ENCODE peak calls at places on chromosome 11, in four cellular contexts. P is H1, G is GM12878, W is HepG2. S is an unnamed sample. For H3K36me3, the result is how much of the 10 kb centered on the place peaks cover.

GRCh38 chr11:61841636-61842332 is 13.7 kb downstream of the FADS2 start:
- DNase-seq in P (no peak), G (no peak), W (no peak), S (no peak)

GRCh38 chr11:82896183-82896582 is 4.0 kb downstream of the PRCP start:
- DNase-seq in P (no peak), G (no peak), W (no peak), S (no peak)

GRCh38 chr11:75815345-75815983 is 454 bp downstream of the UVRAG start:
- DNase-seq in P (no peak), G (no peak), W (no peak), S (no peak)

GRCh38 chr11:79686703-79687419 is 246.0 kb upstream of the TENM4 start:
- DNase-seq in P (no peak), G (no peak), W (no peak), S (no peak)

GRCh38 chr11:65426839-65427690 is 4.5 kb downstream of the NEAT1 start:
- DNase-seq in P (no peak), G (no peak), W (no peak), S (no peak)

GRCh38 chr11:75142714-75143419 is 8.0 kb upstream of the SLCO2B1 start:
- DNase-seq in P (peak), G (peak), W (peak), S (peak)

GRCh38 chr11:88402784-88403183 is 65.2 kb upstream of the CTSC start:
- DNase-seq in P (no peak), G (no peak), W (no peak), S (no peak)

GRCh38 chr11:132300283-132300682 is 929.9 kb downstream of the NTM start:
- DNase-seq in P (no peak), G (no peak), W (no peak), S (no peak)

GRCh38 chr11:74055938-74056337 is 47.1 kb upstream of the UCP3 start:
- DNase-seq in P (no peak), G (no peak), W (peak), S (no peak)

GRCh38 chr11:10505278-10506012 is 35.5 kb downstream of the RNF141 start:
- DNase-seq in P (no peak), G (no peak), W (no peak), S (no peak)

GRCh38 chr11:44967930-44968496 is 17.3 kb upstream of the TP53I11 start:
- DNase-seq in P (no peak), G (no peak), W (no peak), S (no peak)

GRCh38 chr11:83063073-83063754 is 8.5 kb downstream of the RAB30 start:
- DNase-seq in P (no peak), G (peak), W (no peak), S (no peak)

GRCh38 chr11:117281159-117281558 is 10.0 kb upstream of the BACE1-AS start:
- DNase-seq in P (no peak), G (no peak), W (no peak), S (no peak)

GRCh38 chr11:93169950-93170561 is 27.7 kb downstream of the SLC36A4 start:
- DNase-seq in P (no peak), G (no peak), W (peak), S (peak)

GRCh38 chr11:75934851-75935250 is 119.8 kb downstream of the UVRAG start:
- DNase-seq in P (no peak), G (no peak), W (no peak), S (no peak)

GRCh38 chr11:121328213-121328966 is 35.8 kb downstream of the SC5D start:
- DNase-seq in P (no peak), G (no peak), W (no peak), S (no peak)

GRCh38 chr11:72225411-72225951 is 914 bp downstream of the INPPL1 start:
- DNase-seq in P (no peak), G (no peak), W (no peak), S (no peak)

GRCh38 chr11:102528618-102529017 is 1.9 kb downstream of the MMP7 start:
- DNase-seq in P (no peak), G (no peak), W (no peak), S (no peak)
- H3K36me3 ChIP-seq in P (under half), G (under half), W (under half), S (under half)

GRCh38 chr11:829116-829945 is 1.6 kb downstream of the CRACR2B start:
- DNase-seq in P (no peak), G (no peak), W (no peak), S (no peak)

GRCh38 chr11:831951-832528 is 712 bp upstream of the CD151 start:
- DNase-seq in P (no peak), G (no peak), W (no peak), S (no peak)

GRCh38 chr11:829946-830294 is 2.2 kb downstream of the CRACR2B start:
- DNase-seq in P (no peak), G (no peak), W (no peak), S (no peak)

GRCh38 chr11:831132-831864 is 1.5 kb upstream of the CD151 start:
- DNase-seq in P (no peak), G (no peak), W (no peak), S (no peak)

DNA sequence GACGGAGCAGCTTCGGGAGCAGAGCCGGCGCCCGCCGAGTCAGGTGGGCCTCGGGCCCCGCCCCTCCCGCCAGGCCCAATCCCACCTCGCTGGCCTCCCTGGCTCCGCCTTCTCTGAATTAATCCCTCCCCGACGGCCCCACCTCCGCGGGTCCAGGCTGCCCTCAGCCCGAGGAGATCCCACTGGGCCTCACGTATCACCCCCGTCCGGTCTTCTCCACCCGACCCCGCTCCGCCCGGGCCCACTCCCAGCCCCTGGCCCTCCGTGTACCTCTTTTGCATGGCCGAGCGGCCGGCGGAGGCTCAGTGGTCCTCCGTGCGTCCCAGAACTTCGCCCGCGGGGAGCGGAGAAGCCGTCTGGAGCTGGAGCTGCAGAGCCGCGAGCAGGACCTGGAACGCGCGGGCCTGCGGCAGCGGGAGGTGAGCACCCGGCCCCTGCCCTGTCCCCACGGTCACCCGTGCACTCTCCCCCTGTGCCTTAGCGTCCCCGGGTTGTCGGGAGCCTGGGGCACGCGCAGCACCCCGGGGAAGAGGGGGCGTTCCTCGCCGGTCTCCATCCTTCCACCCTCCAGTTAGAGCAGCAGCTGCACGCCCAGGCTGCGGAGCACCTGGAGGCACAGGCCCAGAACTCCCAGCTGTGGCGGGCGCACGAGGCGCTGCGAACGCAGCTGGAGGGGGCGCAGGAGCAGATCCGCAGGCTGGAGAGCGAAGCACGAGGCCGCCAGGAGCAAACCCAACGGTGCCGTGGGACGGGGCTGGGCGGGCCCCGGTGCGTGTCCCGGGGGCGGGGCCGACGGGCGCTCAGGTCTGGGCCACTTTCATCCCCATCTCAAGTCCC is 2.2 kb upstream of the CD151 start:
- DNase-seq in P (no peak), G (no peak), W (peak), S (no peak)
- TF ChIP-seq SUZ12 in P (no peak), G (no peak), W (no peak), S (no peak)

DNA sequence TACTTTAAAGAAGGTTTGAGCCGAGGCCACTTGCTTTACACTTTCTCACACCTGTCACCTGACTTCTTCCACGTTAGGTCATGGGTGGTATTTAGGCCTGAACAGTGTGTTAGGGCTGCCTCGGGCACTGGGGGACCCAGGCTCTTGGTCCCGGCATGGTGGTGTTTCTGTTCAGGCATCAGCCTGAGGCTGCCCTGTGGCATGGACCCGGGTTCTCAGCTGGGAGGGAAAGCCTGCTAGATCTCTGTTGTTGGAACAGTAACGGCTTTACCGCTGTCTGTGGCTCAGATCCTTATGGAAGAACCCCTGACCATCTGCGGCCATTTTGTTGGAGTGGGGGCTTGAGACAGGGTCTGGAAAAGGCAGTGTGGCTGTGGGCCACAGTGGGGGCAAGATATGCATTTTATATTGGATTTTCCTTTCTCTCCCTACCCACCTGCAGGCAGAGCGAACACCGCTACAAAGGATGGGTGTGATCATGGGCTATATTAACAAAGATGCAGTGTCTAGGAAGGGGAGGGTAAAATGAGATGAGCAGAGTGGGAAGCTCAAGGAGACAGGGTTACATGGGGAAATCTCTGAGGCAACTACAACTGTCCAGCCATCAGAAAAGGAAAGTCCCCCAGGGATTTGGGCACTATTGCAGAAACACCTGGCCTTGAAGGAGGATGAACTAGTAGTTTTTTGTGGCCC is 1.6 kb upstream of the KCNJ11 start:
- DNase-seq in P (no peak), G (no peak), W (no peak), S (no peak)
- H3K9ac ChIP-seq in P (no peak), G (no peak), W (no peak), S (peak)

GRCh38 chr11:96388891-96389603 is 665 bp downstream of the CCDC82 start:
- DNase-seq in P (peak), G (peak), W (peak), S (no peak)

GRCh38 chr11:96390403-96390830 is 604 bp downstream of the JRKL start:
- DNase-seq in P (no peak), G (no peak), W (no peak), S (no peak)

GRCh38 chr11:96393753-96394348 is 4.0 kb downstream of the JRKL start:
- DNase-seq in P (no peak), G (peak), W (peak), S (no peak)

GRCh38 chr11:96389604-96390402 is at the start of the genes CCDC82 and JRKL:
- DNase-seq in P (peak), G (peak), W (peak), S (peak)

GRCh38 chr11:96391698-96392307 is 2.0 kb downstream of the JRKL start:
- DNase-seq in P (no peak), G (no peak), W (no peak), S (no peak)
- H3K36me3 ChIP-seq in P (under half), G (under half), W (under half), S (under half)

GRCh38 chr11:119376197-119376847 is 5.2 kb downstream of the USP2 start:
- DNase-seq in P (no peak), G (no peak), W (peak), S (no peak)

GRCh38 chr11:119373059-119373875 is 8.2 kb downstream of the USP2 start:
- DNase-seq in P (no peak), G (no peak), W (peak), S (no peak)

GRCh38 chr11:119373917-119374631 is 7.4 kb downstream of the USP2 start:
- DNase-seq in P (no peak), G (no peak), W (peak), S (peak)

GRCh38 chr11:119375629-119376196 is 5.8 kb downstream of the USP2 start:
- DNase-seq in P (no peak), G (no peak), W (peak), S (no peak)

DNA sequence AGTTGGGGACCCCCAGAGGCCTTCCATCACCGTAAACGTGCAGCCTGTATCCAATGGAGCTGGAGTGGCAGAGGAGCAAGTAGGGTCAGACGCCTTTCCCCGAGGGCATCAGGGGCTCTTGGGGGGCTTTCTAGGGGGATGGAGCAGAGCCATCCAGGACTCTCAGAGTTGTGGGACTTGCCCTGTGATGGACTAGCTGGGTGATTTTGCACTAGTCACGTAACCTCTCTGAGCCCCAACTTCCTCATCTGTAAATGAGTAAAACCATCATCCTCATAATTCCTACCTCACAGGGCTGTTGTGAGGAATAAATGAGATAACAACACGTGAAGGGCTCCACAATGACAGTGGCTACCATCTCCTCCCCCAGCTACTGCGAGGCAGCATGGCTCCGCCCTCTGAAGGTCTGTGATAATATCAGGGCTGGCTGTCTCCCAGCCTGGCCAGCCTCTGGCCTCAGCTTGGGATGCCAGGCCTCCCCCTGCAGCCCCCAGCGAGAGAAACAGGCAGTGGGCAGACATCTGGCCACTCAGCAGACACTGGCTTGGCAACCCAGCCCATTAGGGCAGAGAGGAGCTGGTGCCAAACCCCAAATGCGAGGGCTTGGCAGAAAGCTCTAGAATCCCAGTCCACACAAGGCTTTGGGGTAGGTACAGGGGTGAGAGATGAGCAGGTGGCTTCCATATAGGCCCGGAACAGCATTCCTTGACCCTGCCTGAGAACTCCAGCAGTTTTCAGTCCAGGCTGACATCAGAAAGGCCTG is 6.7 kb downstream of the USP2 start:
- DNase-seq in P (no peak), G (no peak), W (no peak), S (no peak)
- TF ChIP-seq SUZ12 in P (no peak), G (no peak), W (no peak), S (no peak)

GRCh38 chr11:130902380-130902779 is 13.9 kb downstream of the SNX19 start:
- DNase-seq in P (no peak), G (no peak), W (no peak), S (no peak)
- H3K9ac ChIP-seq in P (no peak), G (no peak), W (no peak), S (no peak)

S was measured in NT2/D1.